ENCODE peak calls at places on chromosomes 7 and 10, in ten cellular contexts. T is cardiac fibroblast, V is endodermal cell, S is neural progenitor cell, K is GM10248, D is K562, F is endothelial cell, M is fibroblast of lung, R is Caco-2, P is coronary artery. C is an unnamed sample.

GRCh38 chr7:31082017-31082416 is 29.9 kb downstream of the ADCYAP1R1 start:
- DNase-seq in T (no peak), V (no peak), S (no peak), K (no peak), D (no peak), F (no peak), M (no peak), R (no peak), P (no peak), C (no peak)

GRCh38 chr7:130595986-130596385 is 72.6 kb downstream of the COPG2 start:
- DNase-seq in T (peak; percentile 49), V (no peak), S (no peak), K (no peak), D (no peak), F (no peak), M (no peak), R (no peak), P (no peak), C (no peak)

GRCh38 chr7:101644879-101645278 is 15.8 kb upstream of the MYL10 start:
- DNase-seq in T (no peak), V (no peak), S (no peak), K (peak; percentile 6), D (no peak), F (no peak), M (no peak), R (no peak), P (no peak), C (no peak)

GRCh38 chr10:132700168-132701098 is 85.5 kb downstream of the NKX6-2 start:
- DNase-seq in T (peak; percentile 72), V (peak; percentile 41), S (no peak), K (no peak), D (no peak), F (no peak), M (peak; percentile 65), R (no peak), P (peak; percentile 75), C (no peak)

GRCh38 chr10:88386878-88387773 is 196.0 kb downstream of the RNLS start:
- DNase-seq in T (peak; percentile 89), V (peak; percentile 53), S (peak; percentile 51), K (peak; percentile 54), D (no peak), F (no peak), M (peak; percentile 85), R (peak; percentile 5), P (no peak), C (no peak)

GRCh38 chr10:129942019-129942277 is 22.1 kb downstream of the EBF3 start:
- DNase-seq in T (no peak), V (no peak), S (no peak), K (no peak), D (no peak), F (no peak), M (no peak), R (no peak), P (no peak), C (no peak)

GRCh38 chr7:16399265-16399801 is 22.0 kb downstream of the CRPPA start:
- DNase-seq in T (peak; percentile 31), V (no peak), S (no peak), K (no peak), D (no peak), F (no peak), M (peak; percentile 43), R (no peak), P (no peak), C (no peak)

GRCh38 chr10:4839353-4839752 is 13.3 kb downstream of the AKR1E2 start:
- DNase-seq in T (no peak), V (no peak), S (no peak), K (no peak), D (no peak), F (no peak), M (no peak), R (peak; percentile 34), P (no peak), C (no peak)

GRCh38 chr10:23078114-23078513 is 17.3 kb upstream of the MSRB2 start:
- DNase-seq in T (no peak), V (no peak), S (no peak), K (no peak), D (no peak), F (no peak), M (no peak), R (no peak), P (no peak), C (no peak)

GRCh38 chr10:23081156-23081833 is 14.1 kb upstream of the MSRB2 start:
- DNase-seq in T (no peak), V (no peak), S (no peak), K (no peak), D (no peak), F (no peak), M (peak; percentile 53), R (no peak), P (no peak), C (no peak)

GRCh38 chr10:23080211-23080724 is 15.1 kb upstream of the MSRB2 start:
- DNase-seq in T (no peak), V (no peak), S (no peak), K (no peak), D (no peak), F (no peak), M (no peak), R (no peak), P (no peak), C (no peak)

GRCh38 chr10:23079700-23080099 is 15.7 kb upstream of the MSRB2 start:
- DNase-seq in T (no peak), V (no peak), S (peak; percentile 13), K (no peak), D (no peak), F (no peak), M (no peak), R (no peak), P (no peak), C (no peak)

DNA sequence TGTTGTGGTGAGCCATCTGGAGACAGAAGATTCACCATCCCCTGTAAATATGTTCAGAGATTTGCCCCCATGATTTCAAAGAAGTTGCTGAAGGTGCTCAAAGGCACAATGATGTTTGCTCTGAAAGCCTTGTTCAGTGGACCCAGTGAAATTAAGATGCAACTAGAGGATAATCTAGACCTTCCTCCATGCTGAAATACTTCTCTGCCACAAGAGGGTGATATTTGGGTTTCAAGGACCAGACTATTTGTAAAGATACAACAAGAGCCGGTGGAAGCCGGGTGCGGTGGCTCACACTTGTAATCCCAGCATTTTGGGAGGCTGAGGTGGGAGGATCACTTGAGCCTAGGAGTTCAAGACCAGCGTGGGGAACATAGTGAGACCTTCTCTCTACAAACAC is 13.5 kb upstream of the MSRB2 start:
- DNase-seq in T (peak; percentile 40), V (no peak), S (no peak), K (no peak), D (peak; percentile 43), F (no peak), M (peak; percentile 22), R (no peak), P (no peak), C (no peak)
- TF ChIP-seq CTCF in T (peak; percentile 40), V (peak; percentile 61), S (peak; percentile 37), K (no peak), D (peak; percentile 49), F (no peak), M (peak; percentile 35), R (peak; percentile 34), P (no peak), C (peak; percentile 22)

GRCh38 chr10:48885376-48885775 is 54.3 kb downstream of the LRRC18 start:
- DNase-seq in T (peak; percentile 13), V (peak; percentile 66), S (peak; percentile 43), K (no peak), D (peak; percentile 49), F (peak; percentile 35), M (no peak), R (peak; percentile 61), P (no peak), C (no peak)
- TF ChIP-seq CTCF in T (peak; percentile 18), V (peak; percentile 77), S (peak; percentile 55), K (no peak), D (peak; percentile 56), F (peak; percentile 23), M (no peak), R (peak; percentile 80), P (no peak), C (no peak)

DNA sequence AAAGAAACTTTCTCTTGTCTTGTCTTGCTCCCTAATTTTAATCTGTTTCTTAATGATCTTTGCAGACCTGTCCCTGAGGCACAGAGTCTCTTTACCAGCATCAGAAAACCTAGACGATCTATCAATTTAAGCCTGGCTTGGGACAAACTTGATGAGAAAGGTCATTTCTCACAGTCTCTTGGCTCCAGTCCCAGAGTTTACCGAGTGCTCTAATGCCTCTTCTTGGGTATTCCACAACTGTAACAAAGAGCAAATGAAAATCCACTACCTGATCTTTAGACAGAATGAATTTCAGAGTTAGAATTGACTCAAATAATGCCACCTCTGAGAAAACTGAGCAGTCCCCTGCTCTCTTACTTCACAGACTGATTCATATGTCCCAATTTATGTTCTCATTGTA is 106.4 kb upstream of the DNAJB12 start:
- DNase-seq in T (no peak), V (no peak), S (no peak), K (no peak), D (no peak), F (no peak), M (no peak), R (no peak), P (no peak), C (no peak)
- TF ChIP-seq CTCF in T (no peak), V (no peak), S (no peak), K (no peak), D (no peak), F (no peak), M (no peak), R (no peak), P (no peak), C (no peak)

GRCh38 chr10:70321897-70322890 is 38.4 kb upstream of the NPFFR1 start:
- DNase-seq in T (no peak), V (no peak), S (no peak), K (no peak), D (peak; percentile 39), F (no peak), M (no peak), R (no peak), P (peak; percentile 59), C (no peak)

GRCh38 chr10:70323143-70323696 is 39.4 kb upstream of the NPFFR1 start:
- DNase-seq in T (no peak), V (peak; percentile 32), S (no peak), K (no peak), D (no peak), F (no peak), M (no peak), R (no peak), P (no peak), C (no peak)

GRCh38 chr10:70324951-70325781 is 41.4 kb upstream of the NPFFR1 start:
- DNase-seq in T (no peak), V (peak; percentile 40), S (no peak), K (no peak), D (no peak), F (no peak), M (no peak), R (no peak), P (no peak), C (no peak)

GRCh38 chr10:70324341-70324861 is 40.6 kb upstream of the NPFFR1 start:
- DNase-seq in T (no peak), V (peak; percentile 80), S (peak; percentile 40), K (peak; percentile 82), D (no peak), F (no peak), M (no peak), R (peak; percentile 31), P (no peak), C (no peak)

DNA sequence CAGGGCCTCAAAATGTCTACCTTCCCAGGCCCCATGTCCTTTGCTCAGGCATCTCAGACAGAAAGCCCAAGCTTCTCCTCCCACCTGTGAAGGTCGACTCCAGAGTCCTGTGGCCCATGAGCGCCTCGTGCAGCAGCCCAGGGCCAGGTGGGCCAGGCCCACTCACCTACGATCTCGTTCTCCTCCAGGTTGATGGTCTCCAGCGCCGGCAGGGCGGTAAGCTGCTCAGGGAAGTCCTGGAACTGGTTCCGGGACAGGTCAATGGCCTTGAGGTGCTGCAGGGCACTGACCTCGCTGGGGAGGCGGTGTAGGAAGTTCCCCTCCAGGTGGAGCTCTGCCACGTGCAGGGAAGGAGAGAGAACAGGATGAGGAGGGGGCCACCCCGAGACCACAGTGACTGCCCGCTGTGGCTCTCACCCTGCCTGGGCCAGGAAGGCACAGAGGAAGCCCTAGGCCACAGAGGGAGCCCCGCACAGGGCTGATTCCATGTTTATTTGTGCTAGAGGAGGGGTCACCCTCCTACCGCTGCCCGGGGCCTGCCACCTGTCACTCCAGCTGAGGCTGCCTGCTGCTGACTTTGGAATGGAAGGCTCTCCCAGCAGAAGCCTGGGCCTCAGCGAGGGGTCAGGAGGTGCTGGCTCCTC is 40.0 kb upstream of the NPFFR1 start:
- DNase-seq in T (no peak), V (peak; percentile 80), S (peak; percentile 30), K (no peak), D (no peak), F (no peak), M (no peak), R (peak; percentile 62), P (no peak), C (no peak)
- TF ChIP-seq CTCF in T (no peak), V (peak; percentile 64), S (no peak), K (no peak), D (no peak), F (no peak), M (no peak), R (peak; percentile 62), P (no peak), C (no peak)